ENCODE peak calls at places on chromosome 20, in five cellular contexts. Z is mesenchymal stem cell, L is H9, J is H1, G is trophoblast cell. Q is an unnamed sample.

GRCh38 chr20:62434098-62434497 is 6.8 kb upstream of the RBBP8NL start:
- DNase-seq in Z (no peak), L (no peak), J (no peak), G (no peak), Q (no peak)

GRCh38 chr20:20075032-20075431 is 22.7 kb downstream of the CFAP61 start:
- DNase-seq in Z (no peak), L (no peak), J (no peak), G (no peak), Q (no peak)

GRCh38 chr20:14859627-14860026 is 522.2 kb upstream of the FLRT3 start:
- DNase-seq in Z (no peak), L (no peak), J (no peak), G (no peak), Q (no peak)

GRCh38 chr20:7930386-7930785 is 9.9 kb downstream of the HAO1 start:
- DNase-seq in Z (no peak), L (no peak), J (no peak), G (no peak), Q (no peak)

GRCh38 chr20:20410678-20411077 is 42.8 kb downstream of the INSM1 start:
- DNase-seq in Z (no peak), L (peak; percentile 75), J (peak; percentile 17), G (peak; percentile 18), Q (peak; percentile 54)

GRCh38 chr20:52379723-52380336 is 188.3 kb upstream of the ZFP64 start:
- DNase-seq in Z (peak; percentile 20), L (no peak), J (no peak), G (peak; percentile 68), Q (peak; percentile 14)

GRCh38 chr20:45406260-45407066 is 1.6 kb upstream of the DBNDD2 start:
- DNase-seq in Z (peak; percentile 36), L (peak; percentile 71), J (no peak), G (peak; percentile 22), Q (peak; percentile 40)

GRCh38 chr20:21294755-21295154 is 8.4 kb upstream of the XRN2 start:
- DNase-seq in Z (no peak), L (no peak), J (no peak), G (no peak), Q (no peak)

GRCh38 chr20:25328954-25329498 is 61.6 kb downstream of the ABHD12 start:
- DNase-seq in Z (no peak), L (no peak), J (no peak), G (no peak), Q (no peak)

GRCh38 chr20:32497589-32498224 is 87.4 kb downstream of the NOL4L start:
- DNase-seq in Z (no peak), L (peak; percentile 43), J (no peak), G (no peak), Q (no peak)

GRCh38 chr20:57856658-57857057 is 146.8 kb upstream of the PMEPA1 start:
- DNase-seq in Z (no peak), L (peak; percentile 5), J (no peak), G (no peak), Q (no peak)

GRCh38 chr20:16350465-16350864 is 222.8 kb downstream of the KIF16B start:
- DNase-seq in Z (no peak), L (no peak), J (no peak), G (no peak), Q (no peak)

GRCh38 chr20:23260181-23260840 is 90.3 kb upstream of the NXT1 start:
- DNase-seq in Z (no peak), L (no peak), J (no peak), G (no peak), Q (no peak)

GRCh38 chr20:56032251-56032650 is 26.9 kb upstream of the CBLN4 start:
- DNase-seq in Z (no peak), L (no peak), J (no peak), G (peak; percentile 1), Q (peak; percentile 3)

GRCh38 chr20:18778993-18779392 is 34.6 kb upstream of the SCP2D1 start:
- DNase-seq in Z (no peak), L (peak; percentile 49), J (peak; percentile 17), G (no peak), Q (no peak)

GRCh38 chr20:60214901-60215522 is 256.8 kb downstream of the CDH26 start:
- DNase-seq in Z (no peak), L (no peak), J (no peak), G (no peak), Q (no peak)

GRCh38 chr20:3710703-3711417 is 1.5 kb downstream of the SIGLEC1 start:
- DNase-seq in Z (peak; percentile 60), L (peak; percentile 86), J (peak; percentile 33), G (peak; percentile 70), Q (peak; percentile 80)

GRCh38 chr20:20003088-20003954 is 13.8 kb upstream of the NAA20 start:
- DNase-seq in Z (no peak), L (no peak), J (no peak), G (peak; percentile 59), Q (no peak)

GRCh38 chr20:4661191-4661590 is 60.5 kb upstream of the PRND start:
- DNase-seq in Z (no peak), L (peak; percentile 38), J (no peak), G (no peak), Q (no peak)

GRCh38 chr20:45921618-45922189 is 9.7 kb upstream of the PLTP start:
- DNase-seq in Z (no peak), L (no peak), J (no peak), G (no peak), Q (no peak)

GRCh38 chr20:23637282-23638221 is at the start of gene CST3:
- DNase-seq in Z (peak; percentile 89), L (peak; percentile 91), J (no peak), G (peak; percentile 54), Q (peak; percentile 64)

GRCh38 chr20:32959351-32960221 is 44.6 kb downstream of the SUN5 start:
- DNase-seq in Z (no peak), L (no peak), J (no peak), G (no peak), Q (no peak)

GRCh38 chr20:8385247-8385646 is 253.2 kb downstream of the PLCB1 start:
- DNase-seq in Z (peak; percentile 78), L (peak; percentile 67), J (no peak), G (no peak), Q (no peak)

GRCh38 chr20:59977086-59977485 is 18.9 kb downstream of the CDH26 start:
- DNase-seq in Z (no peak), L (no peak), J (no peak), G (no peak), Q (no peak)

GRCh38 chr20:2398453-2398852 is 17.8 kb downstream of the TGM6 start:
- DNase-seq in Z (no peak), L (no peak), J (no peak), G (no peak), Q (no peak)

GRCh38 chr20:23062632-23063031 is 13.2 kb upstream of the THBD start:
- DNase-seq in Z (no peak), L (no peak), J (no peak), G (no peak), Q (no peak)

GRCh38 chr20:3716195-3716834 is 3.9 kb upstream of the SIGLEC1 start:
- DNase-seq in Z (peak; percentile 62), L (peak; percentile 79), J (peak; percentile 25), G (peak; percentile 69), Q (peak; percentile 51)

GRCh38 chr20:844473-845225 is 11.1 kb downstream of the FAM110A start:
- DNase-seq in Z (peak; percentile 92), L (peak; percentile 95), J (peak; percentile 67), G (peak; percentile 88), Q (peak; percentile 88)

GRCh38 chr20:44810391-44811149 is at the start of gene RIMS4:
- DNase-seq in Z (no peak), L (peak; percentile 41), J (no peak), G (peak; percentile 26), Q (peak; percentile 49)

GRCh38 chr20:17612287-17612974 is 42.6 kb downstream of the DSTN start:
- DNase-seq in Z (peak; percentile 84), L (peak; percentile 36), J (no peak), G (peak; percentile 73), Q (no peak)

GRCh38 chr20:2795451-2795850 is 5.0 kb downstream of the CPXM1 start:
- DNase-seq in Z (no peak), L (no peak), J (no peak), G (no peak), Q (no peak)

GRCh38 chr20:14865169-14865568 is 527.8 kb upstream of the FLRT3 start:
- DNase-seq in Z (no peak), L (no peak), J (no peak), G (no peak), Q (no peak)

DNA sequence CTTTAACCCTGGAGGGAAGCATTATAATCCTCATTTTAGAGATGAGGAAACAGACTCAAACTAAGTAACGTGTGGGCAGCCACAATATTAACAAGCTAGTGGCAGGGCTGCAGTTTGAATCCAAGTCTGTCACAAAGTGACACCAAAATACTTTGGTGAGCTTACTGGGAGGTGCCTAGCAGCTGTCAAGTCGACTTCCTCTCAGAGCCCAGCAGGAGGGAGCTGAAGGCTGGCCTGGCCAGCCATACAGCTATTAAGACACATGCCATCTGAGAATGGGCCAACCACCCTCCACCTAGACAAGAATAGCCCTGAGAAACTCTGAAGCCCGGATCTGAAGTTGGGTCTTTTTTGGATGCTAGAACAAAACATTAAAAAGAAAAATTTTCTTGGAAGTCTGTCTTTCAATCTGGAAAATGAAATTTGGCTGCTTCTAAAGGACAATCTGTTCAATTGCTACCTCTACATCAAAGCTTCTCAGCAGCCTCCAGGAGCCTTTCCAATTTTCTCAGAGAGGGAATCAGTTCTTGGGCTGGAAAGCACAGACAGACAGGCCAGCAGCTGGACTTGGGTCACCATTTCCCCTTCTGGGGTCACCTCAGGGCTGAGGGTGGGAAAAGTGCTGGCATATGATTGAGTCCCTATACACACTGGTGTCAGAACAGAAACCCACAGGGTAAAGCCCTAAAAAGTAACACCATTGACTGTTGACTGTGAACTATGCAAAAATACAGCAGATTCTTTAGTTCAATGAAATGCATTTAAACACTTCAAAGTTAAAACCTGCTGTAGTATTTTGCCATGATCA is 43.0 kb downstream of the UQCC1 start:
- DNase-seq in Z (no peak), L (peak; percentile 31), J (no peak), G (no peak), Q (no peak)
- H2BK12ac ChIP-seq in Z (no peak overlapping the region), L (no peak overlapping the region), J (no peak overlapping the region), G (no peak overlapping the region), Q (no peak overlapping the region)

DNA sequence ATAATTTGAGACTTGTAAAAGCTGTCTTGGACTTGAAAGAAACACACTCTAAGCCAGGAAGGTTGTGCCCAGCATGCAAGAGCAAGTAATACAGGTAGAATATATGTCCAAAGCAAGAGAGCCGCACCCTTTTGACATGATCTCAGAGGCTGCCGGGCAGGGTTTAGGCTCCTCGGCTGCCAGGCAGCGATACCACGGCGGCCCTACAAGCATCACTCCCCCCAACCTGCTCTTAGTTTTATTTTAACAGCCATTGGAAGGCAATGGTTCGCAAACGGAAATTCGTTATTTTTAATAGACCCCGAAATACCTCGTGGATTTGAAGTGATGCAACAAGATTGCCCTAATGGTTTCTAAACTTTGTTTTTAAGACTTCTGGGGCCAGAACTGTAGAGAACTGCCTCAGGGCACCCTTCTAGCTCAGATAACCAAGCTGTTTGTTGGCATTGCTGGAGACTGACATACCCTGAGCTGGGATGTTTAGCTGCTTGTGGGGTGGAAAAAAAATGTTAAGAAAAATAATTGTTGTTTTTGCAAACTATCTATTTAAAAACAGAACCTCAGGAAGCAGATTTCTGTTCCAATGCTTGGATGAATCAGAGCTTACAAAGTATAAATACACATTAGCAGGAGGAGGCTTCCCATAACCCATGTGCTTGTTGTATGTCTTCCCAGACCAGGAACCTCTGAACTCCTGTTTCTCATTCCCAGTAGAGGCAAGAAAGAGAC is 39.0 kb downstream of the JAG1 start:
- DNase-seq in Z (peak; percentile 73), L (no peak), J (no peak), G (peak; percentile 74), Q (no peak)
- H3K4ac ChIP-seq in Z (no peak overlapping the region), L (no peak overlapping the region), J (no peak overlapping the region), G (no peak overlapping the region), Q (no peak overlapping the region)

GRCh38 chr20:47493954-47494293 is 7.8 kb upstream of the NCOA3 start:
- DNase-seq in Z (no peak), L (no peak), J (no peak), G (peak; percentile 96), Q (no peak)
- H2BK12ac ChIP-seq in Z (no peak overlapping the region), L (no peak overlapping the region), J (no peak overlapping the region), G (no peak overlapping the region), Q (no peak overlapping the region)

GRCh38 chr20:49811825-49812462 is 684 bp upstream of the SLC9A8 start:
- DNase-seq in Z (peak; percentile 68), L (no peak), J (no peak), G (peak; percentile 63), Q (peak; percentile 11)
- H3K4ac ChIP-seq in Z (peak overlapping the region; percentile 0), L (no peak overlapping the region), J (no peak overlapping the region), G (peak overlapping the region; percentile 35), Q (peak overlapping the region; percentile 46)